ENCODE peak calls at places on chromosomes 12 and 14, in ten cellular contexts. Q is ascending aorta; C is AG09309; F is SIG-M5; O is immature natural killer cell; T is COLO829; B is activated naive CD8-positive, alpha-beta T cell treated with anti-CD3 and anti-CD28 coated beads, Interleukin-2, amount 50 U/mL, for 24 hours; U is NCI-H1105; R is naive thymus-derived CD8-positive, alpha-beta T cell; E is A673. N is an unnamed sample.
A peak's percentile ranks its signal among the peaks of the same experiment; 100 is the strongest.

GRCh38 chr12:93050026-93050747 is 121.1 kb upstream of the EEA1 start:
- DNase-seq in Q (no peak), C (peak; percentile 11), O (no peak), R (no peak), T (peak; percentile 50), E (peak; percentile 71), F (no peak), B (no peak), U (no peak), N (no peak)

GRCh38 chr12:120225852-120226640 is 25.1 kb upstream of the RPLP0 start:
- DNase-seq in R (no peak), C (no peak), U (no peak), F (no peak), E (no peak), T (no peak), O (no peak), B (no peak), Q (no peak), N (peak; percentile 66)

GRCh38 chr12:102741196-102741595 is 175.8 kb downstream of the PAH start:
- DNase-seq in R (no peak), T (no peak), U (no peak), E (no peak), B (no peak), Q (no peak), O (no peak), C (no peak), F (no peak), N (no peak)

GRCh38 chr14:87067597-87067996 is 925.4 kb downstream of the GALC start:
- DNase-seq in F (no peak), B (no peak), O (no peak), U (no peak), R (no peak), C (no peak), Q (no peak), T (no peak), E (no peak), N (no peak)

GRCh38 chr14:25833341-25834121 is 764.3 kb downstream of the NOVA1 start:
- DNase-seq in E (peak; percentile 87), T (peak; percentile 5), F (no peak), U (peak; percentile 59), Q (no peak), C (no peak), O (no peak), B (peak; percentile 1), R (no peak), N (peak; percentile 40)

GRCh38 chr14:42806909-42807315 is 1200.2 kb downstream of the LRFN5 start:
- DNase-seq in B (no peak), T (no peak), U (no peak), R (no peak), O (no peak), Q (no peak), F (no peak), E (no peak), C (no peak), N (no peak)

GRCh38 chr14:68789798-68790655 is 2.8 kb downstream of the ZFP36L1 start:
- DNase-seq in Q (no peak), T (no peak), C (no peak), R (peak; percentile 61), B (no peak), U (no peak), F (no peak), E (no peak), O (peak; percentile 24), N (no peak)

GRCh38 chr14:68444449-68445168 is 348.3 kb downstream of the ZFP36L1 start:
- DNase-seq in T (peak; percentile 67), B (no peak), O (no peak), Q (no peak), E (peak; percentile 42), U (no peak), F (no peak), C (no peak), R (no peak), N (no peak)

GRCh38 chr14:37709419-37710195 is 114.2 kb downstream of the TTC6 start:
- DNase-seq in R (no peak), U (peak; percentile 8), O (no peak), E (peak; percentile 12), Q (no peak), C (no peak), B (no peak), T (peak; percentile 17), F (no peak), N (no peak)

GRCh38 chr12:26701604-26702215 is 131.3 kb downstream of the ITPR2 start:
- DNase-seq in E (peak; percentile 78), R (no peak), U (peak; percentile 69), T (peak; percentile 27), Q (no peak), F (no peak), B (no peak), O (peak; percentile 18), C (peak; percentile 20), N (peak; percentile 14)

GRCh38 chr12:51949342-51950030 is 2.0 kb upstream of the ACVR1B start:
- DNase-seq in O (no peak), T (no peak), Q (no peak), E (no peak), C (no peak), B (no peak), R (no peak), U (no peak), F (no peak), N (no peak)

GRCh38 chr12:98758331-98758730 is 113.2 kb downstream of the APAF1 start:
- DNase-seq in B (no peak), R (no peak), O (no peak), C (no peak), E (no peak), T (no peak), U (no peak), F (no peak), Q (no peak), N (no peak)

GRCh38 chr12:77485961-77486579 is 344.6 kb upstream of the NAV3 start:
- DNase-seq in R (no peak), U (no peak), O (no peak), B (no peak), E (no peak), T (no peak), C (no peak), Q (no peak), F (no peak), N (no peak)

GRCh38 chr14:101252443-101253214 is 308.7 kb upstream of the DIO3 start:
- DNase-seq in T (no peak), U (no peak), C (no peak), F (no peak), O (no peak), R (peak; percentile 54), E (no peak), B (no peak), Q (no peak), N (no peak)

GRCh38 chr12:19941096-19941495 is 427.2 kb upstream of the PDE3A start:
- DNase-seq in R (no peak), T (no peak), F (no peak), U (no peak), E (no peak), B (no peak), C (no peak), O (no peak), Q (no peak), N (no peak)

GRCh38 chr14:69695664-69696527 is 71.0 kb upstream of the SRSF5 start:
- DNase-seq in U (peak; percentile 87), R (no peak), F (no peak), C (no peak), B (no peak), Q (no peak), T (peak; percentile 46), O (no peak), E (no peak), N (peak; percentile 75)